ENCODE peak calls at places on chromosomes 16 and 17, in seven cellular contexts. A is osteoblast, Z is fibroblast of pulmonary artery, V is left lung, H is right atrium auricular region, R is PC-3, P is DND-41. G is an unnamed sample.

GRCh38 chr17:58630883-58631522 is 60.8 kb downstream of the TEX14 start:
- DNase-seq in A (peak), H (peak), R (no peak), Z (no peak), P (no peak), V (no peak), G (peak)

GRCh38 chr16:13909872-13910303 is 10.1 kb upstream of the ERCC4 start:
- DNase-seq in R (peak), A (peak), H (peak), Z (peak), V (no peak), P (no peak), G (no peak)

GRCh38 chr16:4345439-4346204 is 5.5 kb downstream of the PAM16 start:
- DNase-seq in V (no peak), P (no peak), H (no peak), R (no peak), A (no peak), Z (no peak), G (no peak)

GRCh38 chr17:69913241-69914015 is 161.6 kb upstream of the KCNJ16 start:
- DNase-seq in V (no peak), A (no peak), P (no peak), Z (no peak), H (no peak), R (no peak), G (no peak)

GRCh38 chr17:72121164-72122001 is 563 bp downstream of the SOX9 start:
- DNase-seq in A (peak), Z (peak), H (peak), P (no peak), V (peak), R (peak), G (peak)

GRCh38 chr17:45147102-45147580 is 1.1 kb upstream of the HEXIM1 start:
- DNase-seq in V (no peak), H (no peak), Z (no peak), R (no peak), P (peak), A (no peak), G (peak)

GRCh38 chr16:72285728-72286127 is 113.8 kb upstream of the PMFBP1 start:
- DNase-seq in R (no peak), V (no peak), Z (no peak), P (no peak), H (no peak), A (no peak), G (no peak)

GRCh38 chr16:16139806-16140205 is 83.5 kb downstream of the ABCC6 start:
- DNase-seq in P (no peak), A (no peak), V (no peak), Z (no peak), H (no peak), R (no peak), G (no peak)

GRCh38 chr16:25258856-25259179 is 1.2 kb upstream of the ZKSCAN2 start:
- DNase-seq in R (no peak), Z (no peak), V (no peak), P (peak), H (no peak), A (no peak), G (peak)

GRCh38 chr17:50909765-50910661 is 43.9 kb upstream of the TOB1 start:
- DNase-seq in Z (no peak), A (no peak), P (peak), H (no peak), V (no peak), R (no peak), G (peak)

GRCh38 chr16:72189865-72190371 is 18.0 kb upstream of the PMFBP1 start:
- DNase-seq in A (no peak), P (no peak), H (no peak), R (peak), Z (peak), V (peak), G (no peak)

GRCh38 chr17:48498168-48498840 is 32.5 kb downstream of the HOXB1 start:
- DNase-seq in R (peak), Z (no peak), P (no peak), A (peak), H (no peak), V (no peak), G (no peak)

GRCh38 chr17:927611-928461 is 51.7 kb downstream of the NXN start:
- DNase-seq in P (no peak), V (peak), R (peak), H (no peak), Z (peak), A (peak), G (no peak)

GRCh38 chr16:14354561-14355351 is 275.3 kb downstream of the PARN start:
- DNase-seq in R (no peak), V (peak), Z (peak), A (no peak), P (no peak), H (no peak), G (peak)

GRCh38 chr17:78953356-78954350 is 26.1 kb downstream of the LGALS3BP start:
- DNase-seq in A (peak), H (no peak), P (no peak), Z (no peak), V (no peak), R (no peak), G (no peak)

GRCh38 chr16:68733570-68733969 is 3.5 kb upstream of the CDH1 start:
- DNase-seq in P (no peak), Z (no peak), A (no peak), R (no peak), V (no peak), H (no peak), G (no peak)

GRCh38 chr16:89322381-89323119 is 105.0 kb downstream of the ZNF778 start:
- DNase-seq in V (peak), P (no peak), R (peak), H (no peak), A (peak), Z (peak), G (no peak)

GRCh38 chr17:57247913-57248312 is 8.4 kb upstream of the MSI2 start:
- DNase-seq in R (no peak), V (no peak), Z (no peak), P (no peak), H (no peak), A (no peak), G (no peak)

GRCh38 chr17:74863420-74864296 is 4.0 kb upstream of the GRIN2C start:
- DNase-seq in A (no peak), H (no peak), P (no peak), R (peak), Z (no peak), V (no peak), G (no peak)

GRCh38 chr17:50003916-50004315 is 8.9 kb upstream of the DLX3 start:
- DNase-seq in Z (no peak), V (no peak), P (no peak), H (peak), A (peak), R (no peak), G (no peak)

GRCh38 chr17:74454197-74455024 is 12.0 kb upstream of the CD300A start:
- DNase-seq in Z (peak), P (no peak), R (no peak), A (peak), V (peak), H (peak), G (no peak)

GRCh38 chr17:31663576-31663975 is 195.5 kb downstream of the COPRS start:
- DNase-seq in V (no peak), P (no peak), A (no peak), Z (peak), R (no peak), H (no peak), G (no peak)

GRCh38 chr17:74736423-74737298 is at the start of gene RAB37:
- DNase-seq in H (peak), R (no peak), P (peak), Z (no peak), A (peak), V (peak), G (peak)

GRCh38 chr16:12349950-12350842 is 373.7 kb downstream of the SNX29 start:
- DNase-seq in A (no peak), Z (no peak), V (no peak), P (no peak), H (no peak), R (no peak), G (no peak)

GRCh38 chr17:80478487-80479245 is 2.3 kb upstream of the NPTX1 start:
- DNase-seq in Z (no peak), V (no peak), H (no peak), A (no peak), P (no peak), R (no peak), G (no peak)

GRCh38 chr17:51456942-51457341 is 196.6 kb downstream of the UTP18 start:
- DNase-seq in R (peak), V (no peak), P (no peak), H (no peak), A (no peak), Z (no peak), G (no peak)

GRCh38 chr17:78960945-78961344 is 18.8 kb downstream of the LGALS3BP start:
- DNase-seq in Z (peak), R (no peak), A (peak), V (peak), H (peak), P (no peak), G (no peak)

GRCh38 chr16:86961133-86961720 is 356.0 kb downstream of the C16orf95 start:
- DNase-seq in P (no peak), Z (peak), A (peak), V (no peak), H (no peak), R (no peak), G (no peak)

GRCh38 chr16:55570159-55570558 is 3.7 kb downstream of the CAPNS2 start:
- DNase-seq in A (no peak), Z (no peak), V (no peak), R (no peak), P (no peak), H (no peak), G (no peak)

GRCh38 chr16:55569025-55569424 is 2.5 kb downstream of the CAPNS2 start:
- DNase-seq in H (no peak), R (no peak), P (no peak), Z (peak), V (no peak), A (no peak), G (no peak)

GRCh38 chr16:55566432-55567175 is at the start of gene CAPNS2:
- DNase-seq in R (no peak), A (no peak), Z (no peak), P (no peak), V (no peak), H (no peak), G (no peak)

GRCh38 chr16:55568151-55568693 is 1.7 kb downstream of the CAPNS2 start:
- DNase-seq in P (no peak), Z (no peak), R (no peak), H (no peak), V (no peak), A (no peak), G (no peak)

DNA sequence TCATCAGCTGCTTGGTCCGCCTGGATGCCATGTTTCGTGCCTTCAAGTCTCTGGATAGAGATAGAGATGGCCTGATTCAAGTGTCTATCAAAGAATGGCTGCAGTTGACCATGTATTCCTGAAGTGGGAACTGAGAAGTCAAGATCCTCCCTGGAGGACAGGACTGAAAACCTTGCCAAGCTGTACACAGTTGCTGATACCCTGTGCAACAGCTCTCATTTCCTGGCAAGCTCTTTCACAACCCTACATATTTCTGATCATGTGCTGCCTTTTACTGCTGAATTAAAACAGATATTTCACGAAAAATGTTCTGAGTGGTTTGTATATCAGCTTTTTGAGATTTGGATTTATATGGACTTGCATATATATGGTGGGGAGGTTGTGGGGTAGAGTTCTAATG is 898 bp downstream of the CAPNS2 start:
- DNase-seq in V (peak), R (no peak), Z (peak), P (no peak), H (no peak), A (no peak), G (no peak)
- H3K4me3 ChIP-seq in V (no peak), R (no peak), Z (no peak), P (no peak), H (no peak), A (no peak), G (no peak)

DNA sequence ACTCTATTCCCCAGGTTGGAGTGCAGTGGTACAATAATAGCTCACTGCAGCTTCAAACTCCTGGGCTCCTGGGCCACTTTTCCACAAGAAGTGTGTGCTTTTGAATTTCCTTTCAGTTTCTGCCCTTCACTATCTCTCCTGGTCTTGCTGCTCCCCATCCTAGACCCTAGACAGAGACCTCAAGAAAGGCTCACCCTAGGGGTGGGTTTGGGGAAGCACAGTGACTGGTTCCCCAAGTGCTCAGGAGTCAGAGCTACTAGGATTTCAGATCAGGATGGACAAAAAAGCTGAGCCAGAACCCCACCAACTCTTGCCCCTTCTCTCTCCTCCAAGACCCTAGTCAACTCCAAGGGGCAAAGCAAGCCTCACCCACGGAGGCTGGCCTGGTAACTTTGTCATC is 1.6 kb upstream of the SEBOX start:
- DNase-seq in P (no peak), Z (no peak), H (no peak), A (peak), R (no peak), V (no peak), G (no peak)
- TF ChIP-seq CTCF in P (no peak), Z (peak), H (no peak), A (no peak), R (no peak), V (no peak), G (no peak)

GRCh38 chr17:2808367-2809335 is 12.4 kb downstream of the RAP1GAP2 start:
- DNase-seq in A (peak), P (no peak), R (no peak), H (no peak), Z (no peak), V (no peak), G (no peak)
- H3K4me3 ChIP-seq in A (no peak), P (no peak), R (no peak), H (no peak), Z (no peak), V (no peak), G (no peak)

GRCh38 chr17:60311936-60312335 is 80.0 kb downstream of the USP32 start:
- DNase-seq in H (no peak), R (no peak), Z (peak), A (no peak), P (no peak), V (no peak), G (no peak)

GRCh38 chr17:60318830-60319229 is 73.1 kb downstream of the USP32 start:
- DNase-seq in H (no peak), P (no peak), R (no peak), A (no peak), V (no peak), Z (no peak), G (no peak)

GRCh38 chr17:60311186-60311585 is 80.7 kb downstream of the USP32 start:
- DNase-seq in Z (no peak), A (no peak), H (no peak), V (no peak), P (no peak), R (no peak), G (no peak)

GRCh38 chr17:60314423-60314822 is 77.5 kb downstream of the USP32 start:
- DNase-seq in R (no peak), A (no peak), Z (no peak), P (no peak), V (no peak), H (no peak), G (peak)

DNA sequence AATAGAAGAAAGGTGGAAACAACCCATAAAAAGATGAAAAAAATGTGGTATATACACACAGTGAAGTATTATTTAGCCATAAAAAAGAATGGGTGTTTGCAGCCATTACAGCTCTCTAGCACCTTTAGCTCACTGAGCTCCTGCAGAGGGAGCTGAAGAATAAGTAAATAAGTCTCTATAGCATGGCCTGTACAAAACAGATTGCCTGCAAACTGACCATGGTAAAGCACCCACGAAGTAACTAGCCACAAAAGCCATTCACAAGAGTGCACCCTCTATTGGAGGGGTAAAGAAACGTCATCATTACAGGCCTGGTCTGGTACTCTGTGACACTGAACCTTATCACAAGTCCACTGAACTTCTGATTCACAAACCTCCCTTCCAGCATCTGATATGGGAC is 76.3 kb downstream of the USP32 start:
- DNase-seq in R (peak), A (no peak), V (no peak), H (no peak), P (no peak), Z (no peak), G (no peak)
- TF ChIP-seq CTCF in R (peak), A (peak), V (no peak), H (no peak), P (peak), Z (peak), G (no peak)

DNA sequence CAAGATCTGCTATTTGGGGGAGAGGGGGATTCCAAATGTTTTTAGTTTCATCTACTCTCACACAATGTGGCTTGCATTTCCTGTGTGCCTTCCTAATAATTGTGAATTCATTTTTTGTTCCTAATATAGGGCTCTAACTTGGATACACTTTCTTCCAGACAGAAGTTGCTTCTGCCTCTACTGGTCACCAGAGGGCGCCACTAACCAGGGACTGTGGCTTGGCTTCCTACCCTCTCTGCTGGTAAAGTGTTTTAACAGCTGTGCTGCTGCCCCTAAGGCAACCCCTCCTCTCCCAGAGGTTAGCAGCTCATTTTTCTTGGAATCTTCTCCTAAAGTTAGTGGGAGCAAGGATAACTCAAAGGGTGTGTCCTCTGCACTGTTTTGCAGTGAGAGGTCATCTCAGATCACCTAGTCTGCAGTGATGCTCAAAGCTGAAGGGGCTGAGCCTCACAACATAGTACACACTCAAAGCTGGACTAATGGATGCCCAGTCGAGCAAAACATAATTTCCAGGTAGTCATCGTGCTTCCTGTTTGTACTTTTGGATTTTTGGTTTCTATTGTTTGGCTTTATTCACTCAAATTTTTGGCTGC is 5.0 kb upstream of the PRSS54 start:
- DNase-seq in Z (peak), V (no peak), H (no peak), R (peak), P (peak), A (no peak), G (peak)
- H3K4me3 ChIP-seq in Z (no peak), V (no peak), H (no peak), R (no peak), P (no peak), A (no peak), G (no peak)

GRCh38 chr17:77279448-77280303 is 138.9 kb downstream of the SEC14L1 start:
- DNase-seq in A (peak), R (peak), V (peak), P (no peak), H (no peak), Z (peak), G (peak)

GRCh38 chr17:77280304-77280910 is 139.6 kb downstream of the SEC14L1 start:
- DNase-seq in H (no peak), A (peak), V (no peak), Z (peak), R (peak), P (no peak), G (no peak)

GRCh38 chr17:77282524-77283515 is 142.1 kb downstream of the SEC14L1 start:
- DNase-seq in P (no peak), A (peak), R (peak), Z (peak), H (no peak), V (peak), G (peak)

GRCh38 chr17:77281904-77282367 is 141.2 kb downstream of the SEC14L1 start:
- DNase-seq in A (peak), H (no peak), R (peak), P (no peak), Z (peak), V (no peak), G (peak)

GRCh38 chr17:77281024-77281903 is 140.5 kb downstream of the SEC14L1 start:
- DNase-seq in A (peak), V (peak), Z (peak), R (peak), P (peak), H (no peak), G (peak)
- TF ChIP-seq CTCF in A (no peak), V (no peak), Z (no peak), R (peak), P (peak), H (no peak), G (peak)

DNA sequence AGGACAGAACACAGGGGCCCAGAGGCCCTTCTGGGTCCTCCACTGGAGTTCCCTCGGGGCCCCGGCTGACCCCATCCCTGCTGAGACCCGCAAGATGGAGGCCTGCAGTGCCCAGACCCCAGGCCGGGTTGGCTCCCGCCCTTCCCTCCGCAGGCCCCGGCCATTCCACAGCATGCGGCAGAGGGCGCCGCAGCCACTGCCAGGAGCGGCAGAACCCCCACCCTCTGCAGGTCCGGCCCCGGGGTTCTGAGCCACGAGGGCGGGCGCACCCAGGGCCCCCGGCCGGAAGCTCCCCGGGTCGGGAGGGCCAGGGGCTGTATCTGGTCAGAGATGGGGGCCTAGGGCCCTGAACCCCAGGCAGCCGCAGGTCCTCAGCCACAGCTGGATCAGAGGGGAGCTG is 2.4 kb upstream of the PERCC1 start:
- DNase-seq in R (no peak), P (no peak), V (no peak), H (no peak), Z (peak), A (peak), G (peak)
- H3K4me3 ChIP-seq in R (no peak), P (no peak), V (no peak), H (no peak), Z (no peak), A (no peak), G (no peak)

DNA sequence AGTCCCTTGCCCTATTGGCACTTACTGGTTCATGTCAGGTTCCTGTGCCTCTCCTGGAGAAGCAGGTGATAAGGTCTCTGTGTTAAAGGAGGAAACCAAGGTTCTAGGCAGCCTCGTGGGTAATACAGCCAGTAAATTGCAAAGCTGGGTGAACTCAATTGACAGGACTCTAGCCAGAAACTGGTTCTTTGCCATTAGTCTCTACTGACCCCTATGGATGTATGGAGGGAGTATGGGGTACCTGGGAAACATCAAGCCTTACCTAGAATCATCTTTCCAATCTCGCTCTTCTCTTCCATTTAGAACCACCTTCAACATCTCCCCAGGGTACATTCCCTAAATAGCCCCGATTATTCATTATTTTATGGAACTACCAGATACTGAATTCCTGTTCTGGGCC is 169.3 kb downstream of the CDH13 start:
- DNase-seq in Z (no peak), A (no peak), V (no peak), H (no peak), R (no peak), P (no peak), G (no peak)
- TF ChIP-seq CTCF in Z (no peak), A (no peak), V (no peak), H (no peak), R (no peak), P (no peak), G (no peak)